ENCODE peak calls at places on chromosomes 16 and 17, in ten cellular contexts. O is heart right ventricle, L is GM20000, F is cardiac muscle cell, Q is kidney epithelial cell, H is B cell, D is HL-60, Z is adrenal gland, R is progenitor cell of endocrine pancreas, K is AG04450. I is an unnamed sample.
A peak's percentile ranks its signal among the peaks of the same experiment; 100 is the strongest.

GRCh38 chr17:74619077-74619673 is 4.4 kb downstream of the CD300E start:
- DNase-seq in O (no peak), L (no peak), F (peak; percentile 48), Q (no peak), H (no peak), D (no peak), Z (no peak), R (no peak), K (no peak), I (no peak)

GRCh38 chr16:25257956-25258855 is 561 bp upstream of the ZKSCAN2 start:
- DNase-seq in O (peak; percentile 79), L (peak; percentile 75), F (peak; percentile 91), Q (no peak), H (no peak), D (peak; percentile 93), Z (peak; percentile 84), R (peak; percentile 86), K (peak; percentile 77), I (peak; percentile 31)

GRCh38 chr17:70608193-70608592 is 438.9 kb downstream of the KCNJ2 start:
- DNase-seq in O (no peak), L (no peak), F (no peak), Q (no peak), H (no peak), D (no peak), Z (no peak), R (no peak), K (no peak), I (no peak)

GRCh38 chr17:50059759-50060273 is 3.9 kb downstream of the ITGA3 start:
- DNase-seq in O (no peak), L (no peak), F (peak; percentile 48), Q (no peak), H (no peak), D (no peak), Z (peak; percentile 47), R (no peak), K (no peak), I (no peak)

GRCh38 chr16:77998350-77999023 is 23.9 kb upstream of the CLEC3A start:
- DNase-seq in O (no peak), L (no peak), F (no peak), Q (no peak), H (no peak), D (no peak), Z (no peak), R (no peak), K (no peak), I (no peak)

GRCh38 chr16:80804061-80804450 is 342 bp downstream of the CDYL2 start:
- DNase-seq in O (peak; percentile 34), L (no peak), F (peak; percentile 76), Q (no peak), H (no peak), D (peak; percentile 7), Z (peak; percentile 64), R (no peak), K (peak; percentile 30), I (no peak)

GRCh38 chr16:73166972-73167550 is 119.1 kb upstream of the ZFHX3 start:
- DNase-seq in O (no peak), L (no peak), F (peak; percentile 53), Q (no peak), H (no peak), D (no peak), Z (no peak), R (no peak), K (no peak), I (no peak)

GRCh38 chr17:73304438-73304837 is 7.4 kb downstream of the CDC42EP4 start:
- DNase-seq in O (no peak), L (no peak), F (no peak), Q (no peak), H (no peak), D (no peak), Z (peak; percentile 80), R (no peak), K (no peak), I (no peak)

GRCh38 chr16:83015871-83016270 is 389.1 kb downstream of the CDH13 start:
- DNase-seq in O (no peak), L (no peak), F (no peak), Q (no peak), H (no peak), D (no peak), Z (no peak), R (no peak), K (no peak), I (no peak)

GRCh38 chr17:1697681-1698080 is 12.5 kb downstream of the TLCD2 start:
- DNase-seq in O (no peak), L (no peak), F (no peak), Q (no peak), H (no peak), D (no peak), Z (no peak), R (no peak), K (no peak), I (no peak)

GRCh38 chr17:18968945-18969887 is 17.3 kb downstream of the SLC5A10 start:
- DNase-seq in O (no peak), L (no peak), F (no peak), Q (no peak), H (no peak), D (no peak), Z (peak; percentile 70), R (no peak), K (no peak), I (no peak)

GRCh38 chr16:46853713-46854443 is 22.9 kb upstream of the C16orf87 start:
- DNase-seq in O (peak; percentile 76), L (peak; percentile 79), F (peak; percentile 83), Q (no peak), H (peak; percentile 69), D (peak; percentile 73), Z (peak; percentile 87), R (peak; percentile 71), K (peak; percentile 36), I (peak; percentile 79)

GRCh38 chr16:86494039-86494564 is 16.2 kb upstream of the FOXF1 start:
- DNase-seq in O (no peak), L (no peak), F (no peak), Q (no peak), H (no peak), D (no peak), Z (no peak), R (no peak), K (no peak), I (no peak)

GRCh38 chr16:30669026-30670000 is 11.1 kb downstream of the FBRS start:
- DNase-seq in O (no peak), L (no peak), F (no peak), Q (no peak), H (no peak), D (no peak), Z (no peak), R (no peak), K (no peak), I (no peak)
- TF ChIP-seq CTCF in O (no peak), L (no peak), F (no peak), Q (no peak), H (no peak), D (no peak), Z (no peak), R (no peak), K (no peak), I (no peak)

GRCh38 chr17:71828182-71828596 is 292.6 kb upstream of the SOX9 start:
- DNase-seq in O (no peak), L (no peak), F (peak; percentile 17), Q (no peak), H (no peak), D (no peak), Z (no peak), R (no peak), K (no peak), I (no peak)

GRCh38 chr17:71830916-71831315 is 289.9 kb upstream of the SOX9 start:
- DNase-seq in O (no peak), L (no peak), F (no peak), Q (no peak), H (no peak), D (no peak), Z (no peak), R (no peak), K (no peak), I (no peak)
- TF ChIP-seq CTCF in O (no peak), L (no peak), F (no peak), Q (no peak), H (no peak), D (no peak), Z (no peak), R (peak; percentile 20), K (no peak), I (no peak)

GRCh38 chr16:71882505-71883192 is 1.3 kb downstream of the ZNF821 start:
- DNase-seq in O (peak; percentile 83), L (peak; percentile 84), F (peak; percentile 79), Q (no peak), H (peak; percentile 75), D (peak; percentile 77), Z (peak; percentile 81), R (peak; percentile 49), K (no peak), I (peak; percentile 87)

GRCh38 chr16:71885261-71885650 is 1.3 kb upstream of the ZNF821 start:
- DNase-seq in O (no peak), L (no peak), F (no peak), Q (no peak), H (no peak), D (peak; percentile 55), Z (no peak), R (no peak), K (no peak), I (peak; percentile 37)

GRCh38 chr16:71883193-71883848 is 661 bp downstream of the ZNF821 start:
- DNase-seq in O (peak; percentile 46), L (peak; percentile 80), F (peak; percentile 11), Q (no peak), H (peak; percentile 84), D (no peak), Z (peak; percentile 11), R (peak; percentile 52), K (no peak), I (peak; percentile 70)

GRCh38 chr16:71880176-71880575 is 3.8 kb downstream of the ZNF821 start:
- DNase-seq in O (no peak), L (no peak), F (no peak), Q (no peak), H (no peak), D (peak; percentile 69), Z (no peak), R (no peak), K (no peak), I (no peak)

DNA sequence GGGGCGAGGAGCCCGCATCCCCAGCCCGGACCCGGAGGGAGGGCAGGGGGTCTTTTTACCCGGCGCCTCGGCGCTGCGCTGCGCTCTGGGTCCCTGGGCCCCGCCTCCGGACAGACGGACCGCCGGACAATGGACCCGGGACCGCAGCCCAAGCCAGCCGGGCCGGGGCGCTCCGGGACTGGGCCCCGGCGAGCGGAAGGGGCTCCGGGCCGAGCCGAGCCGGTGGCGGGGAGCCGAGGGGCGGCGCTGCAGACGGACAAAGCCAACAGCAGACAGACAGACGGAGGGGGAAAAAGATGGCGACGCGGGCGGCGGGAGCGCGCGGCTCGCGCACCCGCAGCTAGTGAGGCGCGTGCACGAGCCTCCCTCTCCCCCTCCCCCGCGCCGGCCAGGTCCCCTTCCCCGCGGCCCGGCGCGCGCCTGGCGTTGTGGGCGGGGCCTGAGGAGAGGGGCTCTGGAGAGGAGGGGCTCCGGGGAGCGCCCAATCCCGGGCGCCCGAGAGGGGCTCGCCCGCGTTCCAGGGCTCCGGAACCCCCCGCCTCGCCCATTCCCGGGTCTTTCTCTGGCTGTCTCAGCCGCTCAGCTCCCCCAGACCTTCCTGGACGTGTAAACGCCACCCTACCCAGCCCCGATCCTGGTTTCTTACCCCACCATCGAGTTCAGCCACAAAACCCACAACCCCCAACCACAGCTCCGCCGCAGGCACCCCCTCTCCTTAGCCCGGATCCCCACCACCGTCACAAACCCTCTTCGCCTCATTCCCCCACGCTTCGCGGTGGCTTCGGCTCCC is at the start of gene ZNF821:
- DNase-seq in O (peak; percentile 80), L (peak; percentile 93), F (peak; percentile 77), Q (no peak), H (peak; percentile 98), D (peak; percentile 67), Z (peak; percentile 72), R (peak; percentile 91), K (no peak), I (peak; percentile 91)
- TF ChIP-seq CTCF in O (peak; percentile 33), L (no peak), F (peak; percentile 41), Q (no peak), H (peak; percentile 66), D (no peak), Z (peak; percentile 34), R (peak; percentile 70), K (no peak), I (peak; percentile 24)

GRCh38 chr17:78266771-78267170 is 35.3 kb downstream of the TMEM235 start:
- DNase-seq in O (no peak), L (no peak), F (no peak), Q (no peak), H (no peak), D (no peak), Z (no peak), R (no peak), K (no peak), I (no peak)
- TF ChIP-seq CTCF in O (no peak), L (no peak), F (no peak), Q (no peak), H (no peak), D (no peak), Z (no peak), R (no peak), K (no peak), I (no peak)

I was measured in GM13977.